ENCODE peak calls at places on chromosomes 13 and 19, in six cellular contexts. U is heart right ventricle, F is lower leg skin, X is upper lobe of left lung, D is thoracic aorta, V is body of pancreas. C is an unnamed sample.

GRCh38 chr13:113118328-113119021 is 4.1 kb upstream of the F10 start:
- DNase-seq in U (no peak), F (no peak), X (peak; percentile 19), D (no peak), V (no peak), C (no peak)

GRCh38 chr13:93673885-93674284 is 447.3 kb downstream of the GPC6 start:
- DNase-seq in U (no peak), F (no peak), X (no peak), D (no peak), V (no peak), C (no peak)

GRCh38 chr19:47745010-47745901 is at the start of gene NOP53:
- DNase-seq in U (peak; percentile 97), F (peak; percentile 98), X (peak; percentile 95), D (peak; percentile 80), V (peak; percentile 98), C (peak; percentile 84)

GRCh38 chr19:11377237-11377636 is 2.8 kb downstream of the SWSAP1 start:
- DNase-seq in U (no peak), F (peak; percentile 44), X (peak; percentile 53), D (no peak), V (no peak), C (no peak)

GRCh38 chr19:40611096-40611495 is 9.9 kb downstream of the LTBP4 start:
- DNase-seq in U (no peak), F (no peak), X (peak; percentile 78), D (no peak), V (no peak), C (no peak)

GRCh38 chr19:10158485-10158884 is 36.3 kb downstream of the DNMT1 start:
- DNase-seq in U (no peak), F (no peak), X (no peak), D (no peak), V (no peak), C (no peak)

GRCh38 chr19:3813473-3814392 is 27.6 kb upstream of the MATK start:
- DNase-seq in U (no peak), F (no peak), X (no peak), D (no peak), V (no peak), C (no peak)

GRCh38 chr19:40423227-40423566 is 2.6 kb downstream of the SERTAD1 start:
- DNase-seq in U (no peak), F (no peak), X (no peak), D (no peak), V (no peak), C (no peak)

GRCh38 chr13:80340643-80341097 is 256 bp downstream of the SPRY2 start:
- DNase-seq in U (peak; percentile 53), F (no peak), X (peak; percentile 36), D (no peak), V (peak; percentile 50), C (peak; percentile 14)

GRCh38 chr19:57888494-57889231 is at the start of gene ZNF814:
- DNase-seq in U (peak; percentile 92), F (peak; percentile 82), X (peak; percentile 67), D (peak; percentile 3), V (peak; percentile 71), C (peak; percentile 15)

GRCh38 chr19:13101590-13102415 is 855 bp downstream of the LYL1 start:
- DNase-seq in U (no peak), F (no peak), X (no peak), D (no peak), V (no peak), C (no peak)

GRCh38 chr19:49524812-49525455 is 2.9 kb upstream of the RCN3 start:
- DNase-seq in U (no peak), F (no peak), X (no peak), D (no peak), V (no peak), C (no peak)

GRCh38 chr19:31286491-31286890 is 62.7 kb downstream of the TSHZ3 start:
- DNase-seq in U (no peak), F (no peak), X (no peak), D (no peak), V (no peak), C (no peak)

GRCh38 chr19:39411832-39412099 is 703 bp upstream of the PLEKHG2 start:
- DNase-seq in U (peak; percentile 92), F (peak; percentile 95), X (peak; percentile 93), D (peak; percentile 90), V (peak; percentile 95), C (peak; percentile 70)

GRCh38 chr13:110045919-110046318 is 259.5 kb upstream of the IRS2 start:
- DNase-seq in U (no peak), F (no peak), X (no peak), D (no peak), V (no peak), C (no peak)

GRCh38 chr13:110045202-110045601 is 258.8 kb upstream of the IRS2 start:
- DNase-seq in U (no peak), F (no peak), X (no peak), D (no peak), V (no peak), C (no peak)

GRCh38 chr13:110042253-110042652 is 255.9 kb upstream of the IRS2 start:
- DNase-seq in U (no peak), F (no peak), X (no peak), D (no peak), V (no peak), C (no peak)

GRCh38 chr13:110047511-110047910 is 259.4 kb downstream of the COL4A1 start:
- DNase-seq in U (peak; percentile 90), F (no peak), X (peak; percentile 84), D (peak; percentile 66), V (peak; percentile 61), C (no peak)

GRCh38 chr13:110044521-110045200 is 258.3 kb upstream of the IRS2 start:
- DNase-seq in U (no peak), F (no peak), X (no peak), D (no peak), V (no peak), C (no peak)
- TF ChIP-seq CTCF in U (no peak), F (no peak), X (no peak), D (no peak), V (no peak), C (no peak)

GRCh38 chr19:18594824-18595373 is 6.3 kb downstream of the REX1BD start:
- DNase-seq in U (no peak), F (no peak), X (no peak), D (no peak), V (no peak), C (no peak)
- H3K4me3 ChIP-seq in U (peak overlapping the region; percentile 50), F (no peak overlapping the region), X (peak overlapping the region; percentile 45), D (peak overlapping the region; percentile 74), V (no peak overlapping the region), C (peak overlapping the region; percentile 14)

DNA sequence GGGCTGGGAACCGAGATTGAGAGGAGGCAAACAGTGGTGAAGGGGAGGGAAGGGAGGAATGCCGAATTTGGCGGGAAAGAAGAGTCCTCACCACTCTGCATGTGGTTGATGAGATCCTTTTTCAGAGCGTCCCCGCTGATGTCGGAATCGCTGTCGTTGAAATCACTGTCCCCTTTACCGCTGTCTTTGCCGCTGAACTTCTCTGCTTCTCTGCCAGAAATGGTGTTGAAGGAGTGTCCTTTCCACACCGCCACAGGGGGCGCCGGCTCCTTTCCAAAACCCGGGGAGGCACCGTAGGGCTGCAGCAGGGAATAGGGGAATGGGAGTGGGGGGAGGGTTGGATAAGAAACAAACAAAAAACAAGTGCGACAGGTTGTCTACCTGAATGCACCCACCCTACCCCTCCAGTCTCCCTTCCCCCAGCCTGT is 3.1 kb downstream of the PCDH8 start:
- DNase-seq in U (no peak), F (no peak), X (no peak), D (no peak), V (no peak), C (no peak)
- TF ChIP-seq CTCF in U (no peak), F (no peak), X (no peak), D (no peak), V (no peak), C (no peak)

DNA sequence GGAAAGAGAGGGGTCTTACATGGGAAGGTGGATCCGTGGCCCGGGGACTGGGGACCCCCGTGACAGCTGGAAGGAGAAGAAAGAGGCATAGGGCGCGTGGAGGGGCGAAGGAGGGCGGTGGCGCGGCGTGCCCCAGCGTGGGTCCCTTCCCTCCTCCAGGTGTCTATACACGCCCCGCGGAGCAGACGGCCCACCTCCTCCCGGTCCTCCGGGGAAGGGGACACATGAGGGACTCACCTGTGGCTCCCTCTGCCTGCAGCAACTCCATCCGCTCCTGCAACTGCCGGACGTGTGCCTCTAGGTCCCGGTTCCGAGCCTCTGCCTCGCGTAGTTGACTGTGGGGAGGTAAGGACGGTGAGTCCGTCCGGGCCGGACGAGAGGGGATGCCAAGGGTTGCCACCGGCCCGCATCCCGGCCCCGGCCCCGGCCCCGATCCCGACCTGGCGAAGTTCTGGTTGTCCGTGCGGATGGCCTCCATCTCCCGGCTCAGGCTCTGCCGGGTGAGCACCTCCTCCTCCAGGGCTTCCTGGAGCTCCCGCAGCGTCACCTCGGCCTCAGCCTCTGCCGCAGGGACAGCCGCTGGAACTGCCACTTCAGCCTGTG is 2.4 kb upstream of the SIX5 start:
- DNase-seq in U (no peak), F (no peak), X (no peak), D (no peak), V (peak; percentile 45), C (no peak)
- H3K4me3 ChIP-seq in U (peak overlapping the region; percentile 94), F (no peak overlapping the region), X (no peak overlapping the region), D (no peak overlapping the region), V (no peak overlapping the region), C (peak overlapping the region; percentile 79)

GRCh38 chr13:74796126-74796643 is 662.0 kb upstream of the KLF12 start:
- DNase-seq in U (no peak), F (no peak), X (no peak), D (no peak), V (no peak), C (no peak)
- TF ChIP-seq CTCF in U (no peak), F (no peak), X (no peak), D (no peak), V (no peak), C (no peak)

GRCh38 chr19:30062331-30063183 is 120.5 kb downstream of the URI1 start:
- DNase-seq in U (no peak), F (no peak), X (no peak), D (no peak), V (no peak), C (no peak)

GRCh38 chr19:30061557-30062330 is 119.7 kb downstream of the URI1 start:
- DNase-seq in U (no peak), F (no peak), X (no peak), D (no peak), V (no peak), C (no peak)

GRCh38 chr19:30056580-30056979 is 114.5 kb downstream of the URI1 start:
- DNase-seq in U (no peak), F (no peak), X (no peak), D (no peak), V (no peak), C (no peak)

GRCh38 chr19:30060872-30061556 is 119.0 kb downstream of the URI1 start:
- DNase-seq in U (no peak), F (no peak), X (no peak), D (no peak), V (no peak), C (no peak)

GRCh38 chr19:30059741-30060140 is 117.7 kb downstream of the URI1 start:
- DNase-seq in U (no peak), F (no peak), X (no peak), D (no peak), V (no peak), C (no peak)
- H3K4me3 ChIP-seq in U (no peak overlapping the region), F (no peak overlapping the region), X (no peak overlapping the region), D (no peak overlapping the region), V (no peak overlapping the region), C (no peak overlapping the region)

GRCh38 chr13:91158015-91158390 is 189.5 kb upstream of the MIR17HG start:
- DNase-seq in U (no peak), F (no peak), X (no peak), D (no peak), V (no peak), C (no peak)
- TF ChIP-seq CTCF in U (no peak), F (no peak), X (no peak), D (peak; percentile 31), V (no peak), C (no peak)

C was measured in esophagus squamous epithelium.